ENCODE peak calls at places on chromosomes 5 and 9, in seven cellular contexts. U is HAP-1; Z is tibial artery; A is activated T-helper 1 cell treated with anti-CD3 and anti-CD28 coated beads, Interleukin-2, amount 50 U/mL, for 16 hours; H is foreskin fibroblast; G is HEK293T; S is kidney tubule cell. C is an unnamed sample.

GRCh38 chr9:76162751-76163500 is 231.3 kb downstream of the RFK start:
- DNase-seq in A (no peak), H (no peak), U (no peak), G (no peak), S (no peak), Z (no peak), C (peak; percentile 31)

GRCh38 chr9:110443146-110443877 is 105.6 kb upstream of the TXNDC8 start:
- DNase-seq in G (no peak), Z (no peak), A (no peak), H (peak; percentile 82), S (no peak), U (no peak), C (peak; percentile 77)

GRCh38 chr5:134534726-134535110 is 9.2 kb downstream of the JADE2 start:
- DNase-seq in A (no peak), U (no peak), G (no peak), H (no peak), Z (no peak), S (no peak), C (no peak)

GRCh38 chr5:177094224-177095087 is 7.7 kb downstream of the FGFR4 start:
- DNase-seq in S (peak; percentile 36), Z (no peak), G (no peak), A (no peak), U (no peak), H (peak; percentile 68), C (peak; percentile 73)

GRCh38 chr9:29799227-29799626 is 2225.9 kb upstream of the C9orf72 start:
- DNase-seq in G (no peak), H (no peak), Z (no peak), A (no peak), U (no peak), S (no peak), C (no peak)

GRCh38 chr5:154470949-154471870 is 6.8 kb downstream of the HAND1 start:
- DNase-seq in Z (no peak), A (no peak), G (no peak), S (no peak), H (no peak), U (no peak), C (no peak)

GRCh38 chr9:99680191-99680590 is 141.5 kb upstream of the NR4A3 start:
- DNase-seq in U (no peak), G (no peak), Z (no peak), A (no peak), H (peak; percentile 50), S (peak; percentile 50), C (peak; percentile 20)

GRCh38 chr9:114499528-114499927 is 5.7 kb downstream of the WHRN start:
- DNase-seq in S (no peak), A (no peak), Z (no peak), G (no peak), H (no peak), U (peak; percentile 44), C (no peak)

GRCh38 chr5:131265318-131265803 is 1.5 kb downstream of the CDC42SE2 start:
- DNase-seq in G (peak; percentile 12), Z (no peak), S (peak; percentile 78), H (no peak), U (no peak), A (no peak), C (no peak)

GRCh38 chr5:141492168-141492885 is 3.4 kb downstream of the PCDHGC5 start:
- DNase-seq in S (no peak), A (no peak), G (no peak), H (no peak), Z (no peak), U (no peak), C (no peak)

GRCh38 chr5:76765249-76765648 is 49.3 kb downstream of the F2R start:
- DNase-seq in G (no peak), H (peak; percentile 77), Z (no peak), U (no peak), S (no peak), A (no peak), C (peak; percentile 64)

GRCh38 chr5:39164529-39165402 is 54.6 kb downstream of the FYB1 start:
- DNase-seq in A (no peak), U (no peak), S (peak; percentile 39), G (no peak), H (no peak), Z (no peak), C (no peak)

GRCh38 chr5:52853573-52854163 is 66.0 kb downstream of the ITGA1 start:
- DNase-seq in A (no peak), U (no peak), S (no peak), Z (no peak), G (no peak), H (no peak), C (no peak)

GRCh38 chr9:72753261-72753893 is 199.5 kb downstream of the ALDH1A1 start:
- DNase-seq in S (peak; percentile 48), G (no peak), Z (no peak), H (peak; percentile 2), A (no peak), U (peak; percentile 28), C (no peak)

GRCh38 chr9:83313771-83314170 is 224.4 kb downstream of the FRMD3 start:
- DNase-seq in S (peak; percentile 18), G (no peak), A (no peak), U (no peak), Z (no peak), H (no peak), C (no peak)

GRCh38 chr9:109751253-109751652 is 28.7 kb upstream of the PALM2AKAP2 start:
- DNase-seq in Z (no peak), H (peak; percentile 18), G (no peak), A (no peak), S (no peak), U (no peak), C (no peak)

C was measured in skeletal muscle cell.